ENCODE peak calls at places on chromosomes 2 and 18, in eight cellular contexts. T is psoas muscle, B is mucosa of descending colon, J is GM23248, Y is heart right ventricle, F is kidney, S is lower lobe of right lung, G is left lung. Q is an unnamed sample.

GRCh38 chr2:17518212-17519154 is at the start of gene RAD51AP2:
- DNase-seq in S (peak; percentile 78), T (peak; percentile 93), B (peak; percentile 90), F (peak; percentile 87), J (peak; percentile 94), G (peak; percentile 73), Y (peak; percentile 86), Q (peak; percentile 78)

GRCh38 chr2:105812180-105813044 is 67.7 kb downstream of the NCK2 start:
- DNase-seq in J (peak; percentile 32), S (no peak), B (no peak), T (peak; percentile 60), G (no peak), F (no peak), Y (peak; percentile 40), Q (peak; percentile 75)

GRCh38 chr2:196239622-196240587 is 68.5 kb upstream of the STK17B start:
- DNase-seq in B (peak; percentile 68), J (peak; percentile 82), G (peak; percentile 86), F (peak; percentile 84), T (peak; percentile 73), S (peak; percentile 88), Y (peak; percentile 41), Q (peak; percentile 87)

GRCh38 chr2:33215299-33215698 is 261.1 kb upstream of the RASGRP3 start:
- DNase-seq in Y (peak; percentile 63), B (no peak), G (peak; percentile 38), S (no peak), T (peak; percentile 74), F (peak; percentile 56), J (peak; percentile 94), Q (peak; percentile 85)

GRCh38 chr2:79909521-79909920 is 395.0 kb downstream of the LRRTM1 start:
- DNase-seq in S (no peak), J (no peak), B (no peak), G (no peak), F (no peak), Y (no peak), T (no peak), Q (no peak)

GRCh38 chr2:102069311-102069974 is 73.1 kb upstream of the IL1R1 start:
- DNase-seq in J (no peak), Y (no peak), S (no peak), T (no peak), B (no peak), G (no peak), F (no peak), Q (no peak)

GRCh38 chr2:121071058-121071504 is 213.9 kb downstream of the TFCP2L1 start:
- DNase-seq in F (peak; percentile 80), B (peak; percentile 78), G (peak; percentile 57), J (peak; percentile 72), T (peak; percentile 84), S (peak; percentile 69), Y (peak; percentile 74), Q (peak; percentile 93)

GRCh38 chr2:111117666-111118454 is 2.9 kb upstream of the BCL2L11 start:
- DNase-seq in G (peak; percentile 40), S (peak; percentile 51), B (peak; percentile 74), T (peak; percentile 57), F (peak; percentile 77), Y (peak; percentile 50), J (peak; percentile 74), Q (peak; percentile 61)

GRCh38 chr2:240500561-240501423 is 57.0 kb downstream of the ANKMY1 start:
- DNase-seq in F (peak; percentile 49), J (no peak), S (peak; percentile 39), B (no peak), Y (no peak), T (no peak), G (no peak), Q (no peak)

GRCh38 chr2:105721991-105722511 is 22.7 kb upstream of the NCK2 start:
- DNase-seq in J (no peak), F (no peak), S (no peak), T (no peak), Y (no peak), G (no peak), B (no peak), Q (no peak)

GRCh38 chr2:191051825-191052778 is 38.1 kb upstream of the STAT1 start:
- DNase-seq in T (no peak), G (no peak), B (no peak), Y (no peak), F (no peak), S (no peak), J (peak; percentile 80), Q (no peak)

GRCh38 chr2:16655457-16655837 is 10.2 kb downstream of the CYRIA start:
- DNase-seq in Y (no peak), J (no peak), S (no peak), G (no peak), T (peak; percentile 64), F (no peak), B (no peak), Q (no peak)

GRCh38 chr2:41711736-41712135 is 336.1 kb upstream of the PKDCC start:
- DNase-seq in G (no peak), S (no peak), F (no peak), Y (no peak), T (no peak), J (no peak), B (no peak), Q (no peak)

GRCh38 chr2:216665717-216666116 is 29.6 kb downstream of the IGFBP5 start:
- DNase-seq in Y (no peak), S (no peak), B (no peak), T (no peak), G (no peak), F (peak; percentile 63), J (no peak), Q (no peak)

GRCh38 chr2:72146357-72147302 is 1.0 kb downstream of the CYP26B1 start:
- DNase-seq in B (no peak), T (peak; percentile 53), Y (no peak), G (peak; percentile 25), S (peak; percentile 30), F (no peak), J (no peak), Q (peak; percentile 40)

GRCh38 chr2:121699421-121700328 is 37.0 kb downstream of the NIFK start:
- DNase-seq in T (peak; percentile 84), S (peak; percentile 69), J (peak; percentile 95), G (peak; percentile 66), F (peak; percentile 91), Y (no peak), B (peak; percentile 47), Q (peak; percentile 74)

GRCh38 chr2:233663911-233664310 is 7.8 kb upstream of the UGT1A9 start:
- DNase-seq in T (no peak), B (no peak), Y (no peak), F (no peak), G (no peak), S (no peak), J (no peak), Q (no peak)

GRCh38 chr2:197700960-197701359 is 4.2 kb upstream of the MARS2 start:
- DNase-seq in G (no peak), B (no peak), J (no peak), S (no peak), Y (no peak), F (no peak), T (no peak), Q (no peak)

GRCh38 chr2:201450910-201451329 is 338 bp downstream of the TRAK2 start:
- DNase-seq in T (no peak), B (no peak), Y (no peak), F (no peak), G (no peak), J (peak; percentile 68), S (no peak), Q (no peak)

GRCh38 chr2:49288113-49288710 is 133.9 kb upstream of the FSHR start:
- DNase-seq in G (no peak), S (no peak), J (no peak), T (no peak), B (no peak), Y (no peak), F (no peak), Q (no peak)

GRCh38 chr2:73995810-73996209 is 11.1 kb downstream of the TET3 start:
- DNase-seq in B (no peak), S (no peak), J (no peak), T (no peak), F (no peak), Y (no peak), G (no peak), Q (no peak)

GRCh38 chr18:9918016-9918680 is 4.3 kb downstream of the VAPA start:
- DNase-seq in S (no peak), G (no peak), F (no peak), T (no peak), J (peak; percentile 56), B (no peak), Y (no peak), Q (no peak)
- H3K4me1 ChIP-seq in S (peaks cover 70% of the 10 kb centered on the region), G (peaks cover 21% of the 10 kb centered on the region), F (peaks cover 16% of the 10 kb centered on the region), T (peaks cover 76% of the 10 kb centered on the region), J (peaks cover 39% of the 10 kb centered on the region), B (peaks cover 45% of the 10 kb centered on the region), Y (peaks cover 45% of the 10 kb centered on the region), Q (peaks cover 13% of the 10 kb centered on the region)

GRCh38 chr2:47509250-47509649 is 106.3 kb downstream of the MSH2 start:
- DNase-seq in T (no peak), G (no peak), B (no peak), S (no peak), J (no peak), F (no peak), Y (no peak), Q (no peak)

GRCh38 chr2:47510745-47511144 is 107.8 kb downstream of the MSH2 start:
- DNase-seq in T (no peak), F (no peak), Y (no peak), S (no peak), B (no peak), G (no peak), J (peak; percentile 24), Q (no peak)

GRCh38 chr2:47513981-47514520 is 111.1 kb downstream of the MSH2 start:
- DNase-seq in Y (no peak), J (no peak), G (no peak), B (no peak), S (no peak), F (no peak), T (no peak), Q (no peak)

GRCh38 chr2:47509981-47510380 is 107.0 kb downstream of the MSH2 start:
- DNase-seq in Y (no peak), F (no peak), G (no peak), T (no peak), S (no peak), J (no peak), B (no peak), Q (no peak)

GRCh38 chr2:47512581-47513083 is 109.7 kb downstream of the MSH2 start:
- DNase-seq in T (no peak), J (no peak), G (no peak), F (no peak), B (no peak), Y (no peak), S (no peak), Q (no peak)
- H3K4me1 ChIP-seq in T (no peaks in the 10 kb centered on the region), J (no peaks in the 10 kb centered on the region), G (no peaks in the 10 kb centered on the region), F (no peaks in the 10 kb centered on the region), B (no peaks in the 10 kb centered on the region), Y (no peaks in the 10 kb centered on the region), S (no peaks in the 10 kb centered on the region), Q (no peaks in the 10 kb centered on the region)

DNA sequence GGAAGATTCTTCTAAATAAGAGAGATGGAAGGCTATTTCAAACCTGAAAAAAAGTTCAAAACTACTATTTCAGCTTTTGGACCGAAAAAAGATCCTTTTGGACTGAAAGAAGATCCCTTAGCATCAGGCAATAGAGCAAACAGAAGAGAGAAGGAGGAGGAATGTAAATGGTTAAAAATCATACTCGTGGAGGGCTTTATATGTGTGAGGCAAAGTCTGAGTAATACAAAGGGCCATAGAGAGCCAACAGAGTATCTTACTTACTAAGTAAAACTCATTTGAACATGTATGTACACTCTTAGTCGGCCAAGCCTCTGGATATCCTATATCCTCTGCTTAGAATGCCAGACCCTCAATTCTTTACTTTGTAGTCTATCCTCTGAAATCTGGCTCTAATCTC is 55.7 kb downstream of the ITSN2 start:
- DNase-seq in T (no peak), G (no peak), Y (no peak), B (no peak), F (no peak), J (peak; percentile 23), S (no peak), Q (no peak)
- H3K4me1 ChIP-seq in T (peaks cover 17% of the 10 kb centered on the region), G (no peaks in the 10 kb centered on the region), Y (no peaks in the 10 kb centered on the region), B (no peaks in the 10 kb centered on the region), F (no peaks in the 10 kb centered on the region), J (peaks cover 6% of the 10 kb centered on the region), S (peaks cover 9% of the 10 kb centered on the region), Q (no peaks in the 10 kb centered on the region)

GRCh38 chr2:150477347-150477746 is 10.1 kb downstream of the RND3 start:
- DNase-seq in Y (no peak), S (no peak), F (peak; percentile 28), J (peak; percentile 62), G (no peak), T (no peak), B (peak; percentile 46), Q (no peak)
- H3K4me1 ChIP-seq in Y (peaks cover 62% of the 10 kb centered on the region), S (peaks cover 55% of the 10 kb centered on the region), F (peaks cover 18% of the 10 kb centered on the region), J (peaks cover 98% of the 10 kb centered on the region), G (peaks cover 18% of the 10 kb centered on the region), T (peaks cover 50% of the 10 kb centered on the region), B (peaks cover 58% of the 10 kb centered on the region), Q (peaks cover 8% of the 10 kb centered on the region)